ENCODE peak calls at places on chromosomes 12 and 14, in ten cellular contexts. One of them, this sample, is unnamed.

GRCh38 chr12:5908251-5908650 is 36.8 kb downstream of the ANO2 start:
- DNase-seq in esophagus muscularis mucosa: peak
- DNase-seq in body of pancreas: no peak
- DNase-seq in suprapubic skin: no peak
- DNase-seq in transverse colon: no peak
- DNase-seq in NB4: no peak
- DNase-seq in IMR-90: no peak
- DNase-seq in H1: no peak
- DNase-seq in heart left ventricle: no peak
- DNase-seq in tibial nerve: no peak
- DNase-seq in this sample: no peak

GRCh38 chr14:95098984-95099599 is 58.2 kb downstream of the DICER1 start:
- DNase-seq in transverse colon: peak
- DNase-seq in NB4: peak
- DNase-seq in heart left ventricle: peak
- DNase-seq in suprapubic skin: peak
- DNase-seq in H1: peak
- DNase-seq in esophagus muscularis mucosa: no peak
- DNase-seq in IMR-90: peak
- DNase-seq in body of pancreas: peak
- DNase-seq in tibial nerve: peak
- DNase-seq in this sample: no peak

GRCh38 chr14:85634205-85634604 is 104.3 kb downstream of the FLRT2 start:
- DNase-seq in esophagus muscularis mucosa: no peak
- DNase-seq in heart left ventricle: no peak
- DNase-seq in suprapubic skin: no peak
- DNase-seq in H1: no peak
- DNase-seq in IMR-90: no peak
- DNase-seq in transverse colon: no peak
- DNase-seq in tibial nerve: no peak
- DNase-seq in body of pancreas: no peak
- DNase-seq in NB4: peak
- DNase-seq in this sample: no peak

GRCh38 chr12:62977879-62978278 is 42.9 kb upstream of the PPM1H start:
- DNase-seq in IMR-90: no peak
- DNase-seq in transverse colon: no peak
- DNase-seq in esophagus muscularis mucosa: no peak
- DNase-seq in H1: no peak
- DNase-seq in suprapubic skin: no peak
- DNase-seq in heart left ventricle: no peak
- DNase-seq in NB4: no peak
- DNase-seq in body of pancreas: no peak
- DNase-seq in tibial nerve: no peak
- DNase-seq in this sample: no peak

GRCh38 chr14:89858084-89858483 is 96.4 kb downstream of the EFCAB11 start:
- DNase-seq in body of pancreas: no peak
- DNase-seq in transverse colon: no peak
- DNase-seq in heart left ventricle: no peak
- DNase-seq in tibial nerve: no peak
- DNase-seq in NB4: no peak
- DNase-seq in esophagus muscularis mucosa: no peak
- DNase-seq in suprapubic skin: no peak
- DNase-seq in IMR-90: no peak
- DNase-seq in H1: no peak
- DNase-seq in this sample: no peak

GRCh38 chr12:95547522-95548055 is 3.7 kb downstream of the USP44 start:
- DNase-seq in body of pancreas: no peak
- DNase-seq in esophagus muscularis mucosa: no peak
- DNase-seq in heart left ventricle: no peak
- DNase-seq in suprapubic skin: no peak
- DNase-seq in tibial nerve: no peak
- DNase-seq in IMR-90: peak
- DNase-seq in transverse colon: no peak
- DNase-seq in H1: no peak
- DNase-seq in NB4: no peak
- DNase-seq in this sample: no peak

GRCh38 chr14:99667045-99667444 is 17.1 kb upstream of the CYP46A1 start:
- DNase-seq in transverse colon: no peak
- DNase-seq in esophagus muscularis mucosa: no peak
- DNase-seq in heart left ventricle: no peak
- DNase-seq in tibial nerve: no peak
- DNase-seq in body of pancreas: no peak
- DNase-seq in NB4: no peak
- DNase-seq in H1: no peak
- DNase-seq in suprapubic skin: no peak
- DNase-seq in IMR-90: no peak
- DNase-seq in this sample: no peak

GRCh38 chr12:26963413-26963812 is 25.1 kb downstream of the FGFR1OP2 start:
- DNase-seq in tibial nerve: no peak
- DNase-seq in esophagus muscularis mucosa: no peak
- DNase-seq in NB4: peak
- DNase-seq in H1: no peak
- DNase-seq in IMR-90: peak
- DNase-seq in heart left ventricle: no peak
- DNase-seq in transverse colon: no peak
- DNase-seq in body of pancreas: no peak
- DNase-seq in suprapubic skin: no peak
- DNase-seq in this sample: no peak

GRCh38 chr14:80310950-80311349 is 99.6 kb upstream of the DIO2 start:
- DNase-seq in suprapubic skin: no peak
- DNase-seq in tibial nerve: no peak
- DNase-seq in body of pancreas: no peak
- DNase-seq in transverse colon: no peak
- DNase-seq in H1: no peak
- DNase-seq in esophagus muscularis mucosa: no peak
- DNase-seq in NB4: peak
- DNase-seq in IMR-90: peak
- DNase-seq in heart left ventricle: no peak
- DNase-seq in this sample: no peak

GRCh38 chr14:58663494-58664111 is 25.8 kb downstream of the DACT1 start:
- DNase-seq in IMR-90: peak
- DNase-seq in suprapubic skin: no peak
- DNase-seq in heart left ventricle: no peak
- DNase-seq in NB4: no peak
- DNase-seq in body of pancreas: no peak
- DNase-seq in tibial nerve: no peak
- DNase-seq in esophagus muscularis mucosa: no peak
- DNase-seq in transverse colon: peak
- DNase-seq in H1: peak
- DNase-seq in this sample: no peak

GRCh38 chr14:73283592-73284379 is 46.5 kb downstream of the PAPLN start:
- DNase-seq in H1: peak
- DNase-seq in tibial nerve: no peak
- DNase-seq in NB4: no peak
- DNase-seq in IMR-90: peak
- DNase-seq in esophagus muscularis mucosa: no peak
- DNase-seq in suprapubic skin: no peak
- DNase-seq in body of pancreas: no peak
- DNase-seq in heart left ventricle: no peak
- DNase-seq in transverse colon: no peak
- DNase-seq in this sample: no peak

GRCh38 chr14:89053303-89053702 is 228.9 kb downstream of the TTC8 start:
- DNase-seq in esophagus muscularis mucosa: peak
- DNase-seq in transverse colon: no peak
- DNase-seq in IMR-90: no peak
- DNase-seq in suprapubic skin: no peak
- DNase-seq in NB4: no peak
- DNase-seq in heart left ventricle: no peak
- DNase-seq in H1: no peak
- DNase-seq in tibial nerve: no peak
- DNase-seq in body of pancreas: no peak
- DNase-seq in this sample: no peak

GRCh38 chr12:6620137-6620884 is 13.1 kb upstream of the CHD4 start:
- DNase-seq in esophagus muscularis mucosa: no peak
- DNase-seq in H1: peak
- DNase-seq in heart left ventricle: peak
- DNase-seq in NB4: no peak
- DNase-seq in body of pancreas: peak
- DNase-seq in tibial nerve: no peak
- DNase-seq in IMR-90: no peak
- DNase-seq in suprapubic skin: no peak
- DNase-seq in transverse colon: no peak
- DNase-seq in this sample: peak

GRCh38 chr12:123037791-123038190 is 57.3 kb downstream of the ARL6IP4 start:
- DNase-seq in heart left ventricle: no peak
- DNase-seq in IMR-90: no peak
- DNase-seq in esophagus muscularis mucosa: no peak
- DNase-seq in NB4: no peak
- DNase-seq in suprapubic skin: no peak
- DNase-seq in H1: no peak
- DNase-seq in tibial nerve: no peak
- DNase-seq in transverse colon: no peak
- DNase-seq in body of pancreas: no peak
- DNase-seq in this sample: peak

GRCh38 chr14:87494010-87494409 is 499.0 kb downstream of the GALC start:
- DNase-seq in NB4: peak
- DNase-seq in IMR-90: no peak
- DNase-seq in heart left ventricle: no peak
- DNase-seq in H1: no peak
- DNase-seq in body of pancreas: no peak
- DNase-seq in tibial nerve: no peak
- DNase-seq in esophagus muscularis mucosa: no peak
- DNase-seq in suprapubic skin: no peak
- DNase-seq in transverse colon: no peak
- DNase-seq in this sample: no peak

GRCh38 chr14:68397827-68398226 is 395.0 kb downstream of the ZFP36L1 start:
- DNase-seq in NB4: no peak
- DNase-seq in transverse colon: no peak
- DNase-seq in body of pancreas: no peak
- DNase-seq in esophagus muscularis mucosa: no peak
- DNase-seq in H1: no peak
- DNase-seq in suprapubic skin: no peak
- DNase-seq in IMR-90: peak
- DNase-seq in heart left ventricle: no peak
- DNase-seq in tibial nerve: no peak
- DNase-seq in this sample: peak

GRCh38 chr12:82176761-82177490 is 181.3 kb downstream of the CCDC59 start:
- DNase-seq in IMR-90: no peak
- DNase-seq in suprapubic skin: no peak
- DNase-seq in heart left ventricle: no peak
- DNase-seq in NB4: no peak
- DNase-seq in body of pancreas: no peak
- DNase-seq in transverse colon: no peak
- DNase-seq in tibial nerve: no peak
- DNase-seq in H1: no peak
- DNase-seq in esophagus muscularis mucosa: no peak
- DNase-seq in this sample: no peak

GRCh38 chr12:121843236-121843982 is 15.2 kb downstream of the HPD start:
- DNase-seq in body of pancreas: no peak
- DNase-seq in tibial nerve: no peak
- DNase-seq in esophagus muscularis mucosa: no peak
- DNase-seq in suprapubic skin: no peak
- DNase-seq in NB4: no peak
- DNase-seq in H1: no peak
- DNase-seq in heart left ventricle: no peak
- DNase-seq in transverse colon: no peak
- DNase-seq in IMR-90: no peak
- DNase-seq in this sample: no peak

GRCh38 chr12:121837680-121838079 is 21.0 kb downstream of the HPD start:
- DNase-seq in NB4: no peak
- DNase-seq in heart left ventricle: no peak
- DNase-seq in IMR-90: no peak
- DNase-seq in esophagus muscularis mucosa: no peak
- DNase-seq in H1: no peak
- DNase-seq in tibial nerve: no peak
- DNase-seq in transverse colon: no peak
- DNase-seq in suprapubic skin: no peak
- DNase-seq in body of pancreas: no peak
- DNase-seq in this sample: no peak

GRCh38 chr12:121839993-121840761 is 18.5 kb downstream of the HPD start:
- DNase-seq in heart left ventricle: no peak
- DNase-seq in suprapubic skin: no peak
- DNase-seq in IMR-90: no peak
- DNase-seq in tibial nerve: no peak
- DNase-seq in esophagus muscularis mucosa: no peak
- DNase-seq in transverse colon: no peak
- DNase-seq in H1: no peak
- DNase-seq in NB4: peak
- DNase-seq in body of pancreas: no peak
- DNase-seq in this sample: no peak

GRCh38 chr12:121838096-121838495 is 20.6 kb downstream of the HPD start:
- DNase-seq in heart left ventricle: no peak
- DNase-seq in tibial nerve: no peak
- DNase-seq in H1: no peak
- DNase-seq in IMR-90: no peak
- DNase-seq in body of pancreas: no peak
- DNase-seq in esophagus muscularis mucosa: no peak
- DNase-seq in transverse colon: no peak
- DNase-seq in NB4: no peak
- DNase-seq in suprapubic skin: no peak
- DNase-seq in this sample: no peak

GRCh38 chr12:121839106-121839992 is 19.3 kb downstream of the HPD start:
- DNase-seq in body of pancreas: peak
- DNase-seq in NB4: peak
- DNase-seq in IMR-90: peak
- DNase-seq in esophagus muscularis mucosa: peak
- DNase-seq in transverse colon: peak
- DNase-seq in H1: peak
- DNase-seq in heart left ventricle: peak
- DNase-seq in tibial nerve: peak
- DNase-seq in suprapubic skin: peak
- DNase-seq in this sample: peak
- TF ChIP-seq CTCF in body of pancreas: peak
- TF ChIP-seq CTCF in NB4: peak
- TF ChIP-seq CTCF in IMR-90: peak
- TF ChIP-seq CTCF in esophagus muscularis mucosa: peak
- TF ChIP-seq CTCF in transverse colon: peak
- TF ChIP-seq CTCF in H1: peak
- TF ChIP-seq CTCF in heart left ventricle: peak
- TF ChIP-seq CTCF in tibial nerve: peak
- TF ChIP-seq CTCF in suprapubic skin: peak
- TF ChIP-seq CTCF in this sample: peak

GRCh38 chr12:68331869-68332725 is at the start of gene MDM1:
- DNase-seq in heart left ventricle: peak
- DNase-seq in H1: peak
- DNase-seq in esophagus muscularis mucosa: peak
- DNase-seq in IMR-90: peak
- DNase-seq in body of pancreas: peak
- DNase-seq in NB4: peak
- DNase-seq in transverse colon: peak
- DNase-seq in tibial nerve: peak
- DNase-seq in suprapubic skin: peak
- DNase-seq in this sample: peak
- TF ChIP-seq POLR2A in heart left ventricle: peak
- TF ChIP-seq POLR2A in H1: no peak
- TF ChIP-seq POLR2A in esophagus muscularis mucosa: no peak
- TF ChIP-seq POLR2A in IMR-90: no peak
- TF ChIP-seq POLR2A in body of pancreas: peak
- TF ChIP-seq POLR2A in NB4: no peak
- TF ChIP-seq POLR2A in transverse colon: peak
- TF ChIP-seq POLR2A in tibial nerve: no peak
- TF ChIP-seq POLR2A in suprapubic skin: no peak
- TF ChIP-seq POLR2A in this sample: no peak

GRCh38 chr12:19981944-19982343 is 386.4 kb upstream of the PDE3A start:
- DNase-seq in suprapubic skin: no peak
- DNase-seq in heart left ventricle: no peak
- DNase-seq in transverse colon: no peak
- DNase-seq in tibial nerve: no peak
- DNase-seq in IMR-90: no peak
- DNase-seq in body of pancreas: no peak
- DNase-seq in NB4: no peak
- DNase-seq in H1: no peak
- DNase-seq in esophagus muscularis mucosa: no peak
- DNase-seq in this sample: no peak
- TF ChIP-seq CTCF in suprapubic skin: no peak
- TF ChIP-seq CTCF in heart left ventricle: no peak
- TF ChIP-seq CTCF in transverse colon: no peak
- TF ChIP-seq CTCF in tibial nerve: no peak
- TF ChIP-seq CTCF in IMR-90: no peak
- TF ChIP-seq CTCF in body of pancreas: no peak
- TF ChIP-seq CTCF in NB4: no peak
- TF ChIP-seq CTCF in H1: no peak
- TF ChIP-seq CTCF in esophagus muscularis mucosa: no peak
- TF ChIP-seq CTCF in this sample: no peak

GRCh38 chr12:24423611-24424010 is 474.1 kb upstream of the SOX5 start:
- DNase-seq in H1: no peak
- DNase-seq in tibial nerve: no peak
- DNase-seq in suprapubic skin: no peak
- DNase-seq in esophagus muscularis mucosa: no peak
- DNase-seq in body of pancreas: no peak
- DNase-seq in heart left ventricle: no peak
- DNase-seq in IMR-90: no peak
- DNase-seq in NB4: no peak
- DNase-seq in transverse colon: no peak
- DNase-seq in this sample: no peak
- TF ChIP-seq POLR2A in H1: no peak
- TF ChIP-seq POLR2A in tibial nerve: no peak
- TF ChIP-seq POLR2A in suprapubic skin: no peak
- TF ChIP-seq POLR2A in esophagus muscularis mucosa: no peak
- TF ChIP-seq POLR2A in body of pancreas: no peak
- TF ChIP-seq POLR2A in heart left ventricle: no peak
- TF ChIP-seq POLR2A in IMR-90: no peak
- TF ChIP-seq POLR2A in NB4: no peak
- TF ChIP-seq POLR2A in transverse colon: no peak
- TF ChIP-seq POLR2A in this sample: no peak

This sample was measured in spleen.